ENCODE peak calls at places on chromosomes 16 and 17, in four cellular contexts. B is D341Med; M is fibroblast of gingiva; F is stimulated activated naive B cell treated with anti-CD40 and anti-IgM and Interleukin-4, amounts not matched to agents 10 μg/mL and 1 μg/mL and 100 μg/mL, for 72 hours. A is an unnamed sample.

GRCh38 chr17:27352481-27353460 is 58.9 kb downstream of the WSB1 start:
- DNase-seq in B (no peak), M (no peak), F (no peak), A (no peak)

GRCh38 chr17:17511971-17512858 is 16.0 kb upstream of the RASD1 start:
- DNase-seq in B (no peak), M (peak), F (no peak), A (no peak)

GRCh38 chr16:76583995-76584394 is 306.8 kb downstream of the CNTNAP4 start:
- DNase-seq in B (peak), M (no peak), F (no peak), A (no peak)

GRCh38 chr17:7404737-7405412 is 978 bp upstream of the TMEM256 start:
- DNase-seq in B (peak), M (peak), F (no peak), A (peak)

GRCh38 chr16:19777061-19777460 is 59.0 kb downstream of the IQCK start:
- DNase-seq in B (no peak), M (no peak), F (no peak), A (no peak)

GRCh38 chr17:80177986-80178590 is 8.3 kb downstream of the CARD14 start:
- DNase-seq in B (peak), M (no peak), F (no peak), A (no peak)

GRCh38 chr16:30083216-30084055 is 7.6 kb downstream of the PPP4C start:
- DNase-seq in B (no peak), M (no peak), F (no peak), A (no peak)

GRCh38 chr16:66714659-66715307 is 18.2 kb upstream of the CMTM4 start:
- DNase-seq in B (no peak), M (no peak), F (no peak), A (no peak)

GRCh38 chr16:46777804-46778203 is 29.7 kb upstream of the MYLK3 start:
- DNase-seq in B (no peak), M (no peak), F (no peak), A (no peak)

GRCh38 chr16:46885960-46886763 is 2.0 kb downstream of the GPT2 start:
- DNase-seq in B (peak), M (no peak), F (no peak), A (no peak)

GRCh38 chr17:74150428-74151025 is 53.0 kb upstream of the RPL38 start:
- DNase-seq in B (no peak), M (no peak), F (no peak), A (no peak)

GRCh38 chr17:72588961-72589360 is 468.1 kb downstream of the SOX9 start:
- DNase-seq in B (no peak), M (no peak), F (no peak), A (peak)

GRCh38 chr17:1894753-1895339 is 65.0 kb downstream of the RPA1 start:
- DNase-seq in B (no peak), M (no peak), F (no peak), A (no peak)

GRCh38 chr17:57243171-57243622 is 13.1 kb upstream of the MSI2 start:
- DNase-seq in B (peak), M (peak), F (peak), A (peak)

GRCh38 chr16:46859719-46860152 is 24.4 kb upstream of the GPT2 start:
- DNase-seq in B (no peak), M (peak), F (no peak), A (no peak)

GRCh38 chr16:68590201-68590994 is 51.3 kb downstream of the ZFP90 start:
- DNase-seq in B (peak), M (peak), F (peak), A (peak)

GRCh38 chr16:15494231-15494630 is 59.8 kb downstream of the BMERB1 start:
- DNase-seq in B (no peak), M (no peak), F (no peak), A (no peak)

GRCh38 chr16:8374586-8374985 is 215.7 kb downstream of the TMEM114 start:
- DNase-seq in B (no peak), M (no peak), F (no peak), A (no peak)

GRCh38 chr16:4378202-4378666 is 6.6 kb downstream of the VASN start:
- DNase-seq in B (no peak), M (peak), F (no peak), A (no peak)

GRCh38 chr17:50423553-50424159 is 2.4 kb upstream of the ACSF2 start:
- DNase-seq in B (peak), M (peak), F (no peak), A (no peak)

GRCh38 chr17:44219636-44220210 is at the start of gene UBTF:
- DNase-seq in B (peak), M (peak), F (no peak), A (peak)

GRCh38 chr17:52923658-52924057 is 765.1 kb upstream of the CA10 start:
- DNase-seq in B (no peak), M (no peak), F (no peak), A (no peak)

GRCh38 chr17:8621585-8621984 is 8.9 kb downstream of the MYH10 start:
- DNase-seq in B (no peak), M (no peak), F (peak), A (no peak)

GRCh38 chr16:54526916-54527315 is 240.3 kb upstream of the IRX3 start:
- DNase-seq in B (no peak), M (no peak), F (no peak), A (no peak)

GRCh38 chr16:84048306-84048705 is 5.7 kb upstream of the SLC38A8 start:
- DNase-seq in B (no peak), M (no peak), F (no peak), A (peak)

GRCh38 chr17:59219992-59220327 is 351 bp upstream of the GDPD1 start:
- DNase-seq in B (no peak), M (no peak), F (no peak), A (no peak)

GRCh38 chr16:19589771-19590302 is 34.3 kb downstream of the VPS35L start:
- DNase-seq in B (no peak), M (peak), F (no peak), A (no peak)

GRCh38 chr17:79624658-79625478 is 14.0 kb upstream of the RBFOX3 start:
- DNase-seq in B (peak), M (no peak), F (no peak), A (peak)

GRCh38 chr17:59842901-59843652 is 49.7 kb downstream of the TUBD1 start:
- DNase-seq in B (no peak), M (peak), F (peak), A (no peak)

GRCh38 chr16:83799336-83799735 is 8.4 kb upstream of the HSBP1 start:
- DNase-seq in B (no peak), M (no peak), F (no peak), A (no peak)

GRCh38 chr16:53080345-53081031 is 25.7 kb downstream of the CHD9 start:
- DNase-seq in B (no peak), M (peak), F (no peak), A (no peak)

GRCh38 chr16:28543072-28543471 is 4.3 kb upstream of the NUPR1 start:
- DNase-seq in B (no peak), M (no peak), F (no peak), A (no peak)

GRCh38 chr17:75065562-75066151 is 18.6 kb downstream of the KCTD2 start:
- DNase-seq in B (no peak), M (no peak), F (no peak), A (no peak)

GRCh38 chr16:48117217-48118105 is 38.3 kb downstream of the ABCC12 start:
- DNase-seq in B (peak), M (peak), F (peak), A (peak)

GRCh38 chr16:14300631-14301149 is 229.6 kb downstream of the MRTFB start:
- DNase-seq in B (peak), M (peak), F (no peak), A (peak)

GRCh38 chr17:58309918-58310259 is 18.7 kb downstream of the TSPOAP1 start:
- DNase-seq in B (no peak), M (no peak), F (no peak), A (no peak)

GRCh38 chr16:67447508-67448076 is 16.7 kb downstream of the HSD11B2 start:
- DNase-seq in B (peak), M (no peak), F (peak), A (peak)